ENCODE peak calls at places on chromosomes 16 and 17, in seven cellular contexts. R is H7; G is activated naive CD8-positive, alpha-beta T cell treated with anti-CD3 and anti-CD28 coated beads for 36 hours; K is activated T-cell treated with anti-CD3 and anti-CD28 coated beads, Interleukin-2, amount 50 U/mL, for 72 hours; C is activated T-helper 1 cell treated with Interleukin-2 at 50 U/mL for 16 hours; M is AG09309; P is substantia nigra. N is an unnamed sample.

GRCh38 chr17:50443492-50444051 is 17.6 kb downstream of the ACSF2 start:
- DNase-seq in R (no peak), C (no peak), G (no peak), K (no peak), P (peak), M (no peak), N (no peak)

GRCh38 chr16:88309905-88310259 is 72.9 kb upstream of the ZNF469 start:
- DNase-seq in M (no peak), G (no peak), R (peak), P (no peak), K (no peak), C (no peak), N (no peak)

GRCh38 chr17:78142113-78142861 is 3.9 kb upstream of the C17orf99 start:
- DNase-seq in M (no peak), G (no peak), R (no peak), C (no peak), P (no peak), K (no peak), N (no peak)

GRCh38 chr16:5025171-5025632 is 8.5 kb downstream of the NAGPA start:
- DNase-seq in R (peak), G (no peak), C (no peak), P (peak), M (no peak), K (no peak), N (no peak)

GRCh38 chr17:29715680-29716079 is 93.0 kb upstream of the CORO6 start:
- DNase-seq in C (no peak), M (no peak), R (no peak), P (no peak), K (no peak), G (no peak), N (no peak)

GRCh38 chr16:46743232-46743719 is 4.9 kb downstream of the MYLK3 start:
- DNase-seq in C (no peak), K (peak), G (no peak), M (no peak), P (no peak), R (peak), N (no peak)

GRCh38 chr16:31202402-31203385 is at the start of gene PYCARD:
- DNase-seq in C (no peak), P (peak), M (no peak), R (peak), G (peak), K (peak), N (no peak)

GRCh38 chr16:49881890-49882289 is 26.0 kb upstream of the ZNF423 start:
- DNase-seq in M (no peak), G (no peak), P (no peak), C (no peak), R (no peak), K (no peak), N (no peak)

GRCh38 chr17:11391134-11391533 is 150.1 kb downstream of the SHISA6 start:
- DNase-seq in M (no peak), R (peak), C (no peak), G (no peak), P (no peak), K (no peak), N (no peak)

GRCh38 chr17:42832213-42832933 is 824 bp upstream of the PSME3 start:
- DNase-seq in K (no peak), C (no peak), P (no peak), M (no peak), G (no peak), R (no peak), N (no peak)

GRCh38 chr16:627458-628239 is 3.1 kb upstream of the WFIKKN1 start:
- DNase-seq in R (no peak), P (peak), M (no peak), G (no peak), K (no peak), C (no peak), N (no peak)

GRCh38 chr17:27378482-27379200 is 77.6 kb upstream of the KSR1 start:
- DNase-seq in M (no peak), C (no peak), K (no peak), R (no peak), P (peak), G (no peak), N (no peak)

GRCh38 chr16:54938351-54939346 is 8.0 kb downstream of the IRX5 start:
- DNase-seq in G (no peak), R (peak), P (no peak), K (no peak), M (no peak), C (no peak), N (peak)

GRCh38 chr16:85436636-85437160 is 176.4 kb upstream of the GSE1 start:
- DNase-seq in G (no peak), R (peak), M (no peak), C (no peak), P (peak), K (no peak), N (no peak)

GRCh38 chr16:70778901-70779309 is 22.1 kb downstream of the VAC14 start:
- DNase-seq in M (peak), K (no peak), R (peak), G (no peak), P (no peak), C (no peak), N (no peak)

GRCh38 chr17:35373984-35374765 is 754 bp upstream of the SLFN11 start:
- DNase-seq in G (peak), P (peak), M (peak), K (peak), R (peak), C (peak), N (peak)

GRCh38 chr16:76038097-76038496 is 239.1 kb upstream of the CNTNAP4 start:
- DNase-seq in R (no peak), C (no peak), M (no peak), G (no peak), P (no peak), K (no peak), N (no peak)

GRCh38 chr16:88705076-88705684 is 1.0 kb downstream of the RNF166 start:
- DNase-seq in C (no peak), P (no peak), M (no peak), K (no peak), R (no peak), G (peak), N (peak)

GRCh38 chr16:47503936-47504335 is 42.8 kb downstream of the PHKB start:
- DNase-seq in G (no peak), R (no peak), C (no peak), P (no peak), M (no peak), K (no peak), N (no peak)

GRCh38 chr17:43085489-43085888 is 39.7 kb downstream of the BRCA1 start:
- DNase-seq in M (no peak), K (no peak), G (no peak), P (no peak), C (no peak), R (no peak), N (no peak)

GRCh38 chr17:41801374-41802062 is 10.2 kb downstream of the P3H4 start:
- DNase-seq in G (peak), M (no peak), C (peak), R (peak), K (peak), P (peak), N (no peak)

GRCh38 chr16:14357328-14357727 is 272.7 kb downstream of the PARN start:
- DNase-seq in C (no peak), R (no peak), K (no peak), M (no peak), P (no peak), G (no peak), N (no peak)

GRCh38 chr16:85353839-85354622 is 241.8 kb upstream of the CIBAR2 start:
- DNase-seq in C (no peak), P (no peak), M (no peak), G (no peak), K (no peak), R (no peak), N (no peak)

GRCh38 chr17:34307110-34307509 is 12.1 kb upstream of the CCL8 start:
- DNase-seq in C (no peak), M (peak), K (no peak), G (no peak), P (no peak), R (no peak), N (no peak)

GRCh38 chr16:71526111-71526998 is at the start of gene CHST4:
- DNase-seq in R (peak), P (no peak), C (no peak), G (peak), M (peak), K (no peak), N (peak)

GRCh38 chr17:76268015-76268749 is 3.0 kb downstream of the UBALD2 start:
- DNase-seq in K (peak), P (peak), G (peak), M (no peak), C (peak), R (peak), N (no peak)

GRCh38 chr16:4160663-4161436 is 44.6 kb upstream of the ADCY9 start:
- DNase-seq in C (no peak), M (no peak), R (no peak), K (no peak), G (no peak), P (no peak), N (no peak)

GRCh38 chr17:19904412-19904811 is 36.7 kb upstream of the ULK2 start:
- DNase-seq in G (no peak), M (no peak), C (no peak), K (no peak), R (no peak), P (no peak), N (no peak)